ENCODE peak calls at places on chromosomes 3 and 15, in seven cellular contexts. One of them, this sample, is unnamed.
A peak's percentile ranks its signal among the peaks of the same experiment; 100 is the strongest.

GRCh38 chr3:9947025-9947995 is 4.9 kb downstream of the PRRT3 start:
- DNase-seq in M059J: peak; percentile 26
- DNase-seq in T-helper 17 cell: no peak
- DNase-seq in kidney: peak; percentile 90
- DNase-seq in hepatic stellate cell: peak; percentile 90
- DNase-seq in AG09309: peak; percentile 35
- DNase-seq in NCI-H2081: peak; percentile 9
- DNase-seq in this sample: peak; percentile 13

GRCh38 chr3:23553353-23553752 is 252.4 kb upstream of the UBE2E1 start:
- DNase-seq in hepatic stellate cell: no peak
- DNase-seq in T-helper 17 cell: no peak
- DNase-seq in NCI-H2081: no peak
- DNase-seq in kidney: no peak
- DNase-seq in M059J: no peak
- DNase-seq in AG09309: no peak
- DNase-seq in this sample: no peak

GRCh38 chr15:58309993-58310928 is 121.5 kb upstream of the LIPC start:
- DNase-seq in T-helper 17 cell: no peak
- DNase-seq in kidney: peak; percentile 73
- DNase-seq in hepatic stellate cell: no peak
- DNase-seq in NCI-H2081: no peak
- DNase-seq in AG09309: no peak
- DNase-seq in M059J: no peak
- DNase-seq in this sample: no peak

GRCh38 chr15:68972201-68973065 is 42.1 kb upstream of the NOX5 start:
- DNase-seq in AG09309: no peak
- DNase-seq in hepatic stellate cell: no peak
- DNase-seq in M059J: no peak
- DNase-seq in T-helper 17 cell: no peak
- DNase-seq in kidney: no peak
- DNase-seq in NCI-H2081: no peak
- DNase-seq in this sample: no peak

GRCh38 chr15:56456229-56456628 is 8.7 kb downstream of the MNS1 start:
- DNase-seq in kidney: no peak
- DNase-seq in T-helper 17 cell: no peak
- DNase-seq in NCI-H2081: no peak
- DNase-seq in AG09309: no peak
- DNase-seq in hepatic stellate cell: no peak
- DNase-seq in M059J: no peak
- DNase-seq in this sample: no peak

GRCh38 chr3:170244566-170244965 is 22.3 kb downstream of the PRKCI start:
- DNase-seq in kidney: no peak
- DNase-seq in T-helper 17 cell: no peak
- DNase-seq in AG09309: no peak
- DNase-seq in NCI-H2081: no peak
- DNase-seq in M059J: no peak
- DNase-seq in hepatic stellate cell: no peak
- DNase-seq in this sample: no peak

GRCh38 chr3:41200669-41201021 is 1.3 kb downstream of the CTNNB1 start:
- DNase-seq in M059J: peak; percentile 48
- DNase-seq in hepatic stellate cell: peak; percentile 18
- DNase-seq in AG09309: no peak
- DNase-seq in kidney: no peak
- DNase-seq in T-helper 17 cell: no peak
- DNase-seq in NCI-H2081: no peak
- DNase-seq in this sample: peak; percentile 31

GRCh38 chr3:149356044-149356592 is 21.3 kb downstream of the TM4SF1 start:
- DNase-seq in M059J: no peak
- DNase-seq in AG09309: no peak
- DNase-seq in hepatic stellate cell: no peak
- DNase-seq in NCI-H2081: no peak
- DNase-seq in T-helper 17 cell: no peak
- DNase-seq in kidney: no peak
- DNase-seq in this sample: peak; percentile 98

GRCh38 chr3:150825192-150825915 is 62.4 kb upstream of the SIAH2 start:
- DNase-seq in hepatic stellate cell: no peak
- DNase-seq in T-helper 17 cell: no peak
- DNase-seq in kidney: no peak
- DNase-seq in M059J: no peak
- DNase-seq in NCI-H2081: no peak
- DNase-seq in AG09309: no peak
- DNase-seq in this sample: no peak

GRCh38 chr3:138371070-138371950 is 22.9 kb downstream of the MRAS start:
- DNase-seq in AG09309: no peak
- DNase-seq in hepatic stellate cell: no peak
- DNase-seq in M059J: no peak
- DNase-seq in NCI-H2081: no peak
- DNase-seq in T-helper 17 cell: no peak
- DNase-seq in kidney: no peak
- DNase-seq in this sample: no peak

GRCh38 chr15:68635142-68635541 is 56.3 kb downstream of the CORO2B start:
- DNase-seq in M059J: no peak
- DNase-seq in T-helper 17 cell: no peak
- DNase-seq in hepatic stellate cell: no peak
- DNase-seq in NCI-H2081: no peak
- DNase-seq in AG09309: no peak
- DNase-seq in kidney: no peak
- DNase-seq in this sample: no peak

GRCh38 chr15:67433495-67434099 is 87.3 kb upstream of the C15orf61 start:
- DNase-seq in M059J: peak; percentile 51
- DNase-seq in NCI-H2081: peak; percentile 12
- DNase-seq in kidney: no peak
- DNase-seq in AG09309: peak; percentile 13
- DNase-seq in hepatic stellate cell: peak; percentile 74
- DNase-seq in T-helper 17 cell: no peak
- DNase-seq in this sample: peak; percentile 43

GRCh38 chr3:30475038-30475808 is 131.2 kb upstream of the TGFBR2 start:
- DNase-seq in hepatic stellate cell: no peak
- DNase-seq in T-helper 17 cell: no peak
- DNase-seq in NCI-H2081: no peak
- DNase-seq in AG09309: no peak
- DNase-seq in kidney: no peak
- DNase-seq in M059J: no peak
- DNase-seq in this sample: no peak

GRCh38 chr3:183385698-183386590 is 42.5 kb downstream of the MCF2L2 start:
- DNase-seq in AG09309: peak; percentile 42
- DNase-seq in T-helper 17 cell: no peak
- DNase-seq in kidney: no peak
- DNase-seq in NCI-H2081: peak; percentile 88
- DNase-seq in hepatic stellate cell: peak; percentile 44
- DNase-seq in M059J: peak; percentile 70
- DNase-seq in this sample: peak; percentile 88

GRCh38 chr3:136952292-136952691 is 5.5 kb upstream of the IL20RB start:
- DNase-seq in kidney: no peak
- DNase-seq in AG09309: no peak
- DNase-seq in hepatic stellate cell: no peak
- DNase-seq in M059J: peak; percentile 74
- DNase-seq in T-helper 17 cell: no peak
- DNase-seq in NCI-H2081: no peak
- DNase-seq in this sample: no peak